ENCODE peak calls at places on chromosome 14, in seven cellular contexts. S, G, D, Q, P, B and E are unnamed samples.

GRCh38 chr14:81384900-81385299 is 15.2 kb downstream of the STON2 start:
- DNase-seq in S (no peak), G (no peak), D (peak), Q (no peak), P (no peak), B (no peak), E (no peak)

GRCh38 chr14:93029911-93030555 is 85.7 kb downstream of the ITPK1 start:
- DNase-seq in S (no peak), G (no peak), D (no peak), Q (no peak), P (no peak), B (no peak), E (no peak)

GRCh38 chr14:40987481-40987880 is 619.2 kb upstream of the LRFN5 start:
- DNase-seq in S (no peak), G (no peak), D (no peak), Q (no peak), P (no peak), B (no peak), E (no peak)

GRCh38 chr14:91417134-91417982 is at the start of gene CCDC88C:
- DNase-seq in S (peak), G (peak), D (no peak), Q (no peak), P (no peak), B (peak), E (no peak)

GRCh38 chr14:86072134-86072894 is 542.4 kb downstream of the FLRT2 start:
- DNase-seq in S (no peak), G (no peak), D (no peak), Q (no peak), P (no peak), B (no peak), E (no peak)

GRCh38 chr14:35201066-35201465 is 78.7 kb downstream of the PRORP start:
- DNase-seq in S (no peak), G (no peak), D (no peak), Q (no peak), P (no peak), B (no peak), E (no peak)

GRCh38 chr14:99752486-99753121 is 40.6 kb upstream of the EML1 start:
- DNase-seq in S (no peak), G (peak), D (peak), Q (no peak), P (peak), B (no peak), E (no peak)

GRCh38 chr14:35299708-35300107 is 7.5 kb downstream of the PSMA6 start:
- DNase-seq in S (no peak), G (no peak), D (no peak), Q (no peak), P (no peak), B (no peak), E (no peak)

GRCh38 chr14:91177073-91177796 is 63.4 kb downstream of the DGLUCY start:
- DNase-seq in S (peak), G (peak), D (peak), Q (peak), P (peak), B (peak), E (peak)

GRCh38 chr14:69726761-69727511 is 40.0 kb upstream of the SRSF5 start:
- DNase-seq in S (peak), G (peak), D (no peak), Q (no peak), P (peak), B (peak), E (no peak)
- H3K4me3 ChIP-seq in S (peak), G (no peak), D (peak), Q (peak), P (peak), B (peak), E (peak)

GRCh38 chr14:79278286-79278797 is 933.0 kb downstream of the DIO2 start:
- DNase-seq in S (no peak), G (peak), D (no peak), Q (no peak), P (no peak), B (no peak), E (no peak)
- H3K4me3 ChIP-seq in S (peak), G (no peak), D (peak), Q (peak), P (peak), B (peak), E (peak)

DNA sequence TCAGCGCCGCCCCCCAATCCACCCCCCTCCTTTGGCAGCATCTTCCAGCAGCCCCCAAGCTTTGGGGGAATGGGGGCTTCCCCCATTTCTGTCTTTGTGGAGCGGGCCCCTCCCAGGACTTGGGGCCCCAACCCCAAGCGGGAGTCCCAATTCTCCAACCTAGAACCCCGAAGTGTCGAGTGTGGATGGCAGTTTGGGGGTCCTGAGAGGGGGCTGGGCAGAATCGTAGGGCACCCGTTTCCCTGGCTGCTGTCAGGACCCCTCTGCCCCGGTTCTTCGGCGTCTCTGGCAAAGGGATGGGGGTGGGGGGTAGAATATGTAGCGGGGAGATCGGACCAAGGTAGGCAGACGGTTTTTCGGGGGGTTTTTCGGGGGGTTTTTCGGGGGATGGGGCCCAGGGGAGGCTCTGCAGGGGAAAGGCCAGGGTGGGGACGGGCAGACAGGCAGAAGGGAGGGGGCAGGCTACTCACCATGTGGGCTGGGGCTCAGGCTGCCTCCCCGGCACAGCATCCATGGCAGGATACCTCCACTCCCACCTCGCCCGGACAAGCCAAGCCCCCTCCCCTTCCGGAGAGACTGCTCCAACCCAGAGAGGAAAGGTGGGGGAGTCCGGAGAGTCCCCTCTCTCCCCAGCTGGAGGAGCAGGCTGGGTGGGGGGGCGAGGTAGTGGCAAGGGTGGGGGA is 739 bp downstream of the JPH4 start:
- DNase-seq in S (no peak), G (no peak), D (no peak), Q (no peak), P (no peak), B (no peak), E (no peak)
- H3K4me3 ChIP-seq in S (no peak), G (no peak), D (no peak), Q (peak), P (no peak), B (peak), E (no peak)

DNA sequence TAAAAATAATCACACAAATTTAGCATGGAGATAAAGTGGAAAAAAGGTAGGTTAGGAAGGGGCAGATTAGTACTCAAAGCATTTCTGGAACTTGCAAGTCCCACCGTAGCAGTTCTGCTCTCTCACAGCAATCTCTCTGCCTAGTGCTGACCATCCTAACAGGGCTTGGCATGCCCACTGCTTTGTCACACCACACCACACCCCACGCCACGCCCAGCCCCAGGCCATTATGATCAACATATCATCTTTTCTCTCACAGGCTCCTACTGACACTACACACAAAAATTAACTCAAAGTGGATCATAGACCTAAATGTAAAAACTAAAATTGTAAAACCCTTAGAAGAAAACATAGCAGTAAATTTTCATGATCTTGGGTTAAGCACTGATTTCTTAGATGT is 273.7 kb downstream of the DAD1 start:
- DNase-seq in S (no peak), G (no peak), D (no peak), Q (no peak), P (no peak), B (no peak), E (no peak)
- H3K4me3 ChIP-seq in S (no peak), G (no peak), D (no peak), Q (no peak), P (no peak), B (no peak), E (no peak)

DNA sequence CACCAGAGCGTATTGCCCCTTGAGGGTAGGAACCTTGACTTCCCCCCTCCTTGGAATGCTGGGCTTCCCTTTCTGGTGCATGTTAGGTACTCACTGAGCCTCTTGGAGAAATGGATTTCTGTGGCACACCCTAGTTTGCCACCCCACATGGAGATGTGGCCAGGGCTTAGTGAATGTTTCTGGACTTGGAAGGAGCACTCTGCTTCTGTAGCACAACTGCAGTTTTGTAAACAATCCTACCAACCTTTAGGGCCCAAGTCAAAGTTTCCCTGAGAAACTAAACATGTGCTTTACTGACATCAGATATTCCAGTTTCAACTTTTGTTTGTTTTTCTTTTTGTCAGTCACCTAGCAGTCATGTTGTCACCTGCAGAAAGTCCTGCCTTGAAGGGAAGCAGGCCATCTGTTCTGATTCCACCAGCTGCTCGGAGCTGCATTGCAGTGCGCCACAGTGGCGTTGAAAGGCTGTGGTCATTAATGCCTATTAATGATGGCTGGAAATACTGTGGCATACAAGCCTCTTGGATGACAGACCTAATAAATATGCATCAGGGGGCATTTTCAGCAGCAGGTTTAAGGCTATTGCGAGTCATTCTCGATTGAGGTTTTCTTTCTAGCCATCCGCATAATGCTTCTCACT is 7.7 kb downstream of the PELI2 start:
- DNase-seq in S (no peak), G (no peak), D (no peak), Q (no peak), P (no peak), B (no peak), E (no peak)
- H3K4me3 ChIP-seq in S (no peak), G (no peak), D (no peak), Q (no peak), P (no peak), B (no peak), E (no peak)

GRCh38 chr14:105061428-105062047 is 3.7 kb downstream of the GPR132 start:
- DNase-seq in S (peak), G (peak), D (no peak), Q (no peak), P (no peak), B (peak), E (no peak)

GRCh38 chr14:105059035-105059916 is 6.0 kb downstream of the GPR132 start:
- DNase-seq in S (no peak), G (no peak), D (no peak), Q (no peak), P (no peak), B (no peak), E (no peak)

GRCh38 chr14:105062048-105062433 is 3.2 kb downstream of the GPR132 start:
- DNase-seq in S (no peak), G (no peak), D (no peak), Q (no peak), P (no peak), B (peak), E (no peak)

GRCh38 chr14:105059917-105060565 is 5.2 kb downstream of the GPR132 start:
- DNase-seq in S (no peak), G (no peak), D (no peak), Q (no peak), P (no peak), B (no peak), E (no peak)

DNA sequence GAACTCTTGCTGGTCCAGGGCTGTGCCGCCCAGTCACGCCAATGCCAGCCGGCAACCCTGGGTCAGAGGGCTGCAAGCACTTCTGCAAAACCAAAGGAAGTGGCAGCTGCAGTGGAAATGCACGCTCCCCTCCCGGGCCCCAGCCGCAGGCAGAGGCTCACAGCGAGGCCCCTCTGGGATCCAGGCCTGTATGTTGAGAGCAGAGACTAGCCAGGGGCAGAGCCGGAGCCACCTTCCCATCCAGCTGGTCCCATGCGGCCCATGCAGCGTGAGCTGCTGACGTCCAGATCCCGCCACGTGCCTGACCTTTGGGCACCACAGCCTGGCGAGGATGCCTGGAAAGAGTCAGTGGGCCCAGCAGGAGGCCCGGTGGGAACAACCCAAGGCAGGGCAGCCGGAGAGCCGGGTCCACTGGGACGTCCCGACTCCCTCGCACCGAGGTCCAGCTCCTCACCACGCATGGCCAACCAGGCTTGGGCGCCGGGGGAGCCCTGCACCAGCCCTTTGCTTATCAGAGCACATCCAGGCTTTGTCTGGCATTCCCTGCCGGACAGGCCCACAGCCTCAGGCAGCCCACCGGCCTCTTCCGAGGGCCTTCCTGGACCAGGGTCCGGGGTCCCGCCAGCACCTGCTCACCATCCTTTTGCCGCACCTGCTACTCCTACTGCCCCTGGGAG is 4.3 kb downstream of the GPR132 start:
- DNase-seq in S (peak), G (peak), D (no peak), Q (no peak), P (no peak), B (no peak), E (no peak)
- H3K4me3 ChIP-seq in S (no peak), G (no peak), D (no peak), Q (no peak), P (no peak), B (no peak), E (no peak)

GRCh38 chr14:68787235-68787727 is 5.6 kb downstream of the ZFP36L1 start:
- DNase-seq in S (peak), G (peak), D (no peak), Q (no peak), P (peak), B (peak), E (no peak)
- H3K4me3 ChIP-seq in S (no peak), G (no peak), D (peak), Q (no peak), P (peak), B (peak), E (peak)

GRCh38 chr14:24177041-24177825 is 5.4 kb downstream of the REC8 start:
- DNase-seq in S (no peak), G (no peak), D (no peak), Q (no peak), P (no peak), B (no peak), E (no peak)
- H3K4me3 ChIP-seq in S (no peak), G (no peak), D (no peak), Q (no peak), P (no peak), B (no peak), E (no peak)

DNA sequence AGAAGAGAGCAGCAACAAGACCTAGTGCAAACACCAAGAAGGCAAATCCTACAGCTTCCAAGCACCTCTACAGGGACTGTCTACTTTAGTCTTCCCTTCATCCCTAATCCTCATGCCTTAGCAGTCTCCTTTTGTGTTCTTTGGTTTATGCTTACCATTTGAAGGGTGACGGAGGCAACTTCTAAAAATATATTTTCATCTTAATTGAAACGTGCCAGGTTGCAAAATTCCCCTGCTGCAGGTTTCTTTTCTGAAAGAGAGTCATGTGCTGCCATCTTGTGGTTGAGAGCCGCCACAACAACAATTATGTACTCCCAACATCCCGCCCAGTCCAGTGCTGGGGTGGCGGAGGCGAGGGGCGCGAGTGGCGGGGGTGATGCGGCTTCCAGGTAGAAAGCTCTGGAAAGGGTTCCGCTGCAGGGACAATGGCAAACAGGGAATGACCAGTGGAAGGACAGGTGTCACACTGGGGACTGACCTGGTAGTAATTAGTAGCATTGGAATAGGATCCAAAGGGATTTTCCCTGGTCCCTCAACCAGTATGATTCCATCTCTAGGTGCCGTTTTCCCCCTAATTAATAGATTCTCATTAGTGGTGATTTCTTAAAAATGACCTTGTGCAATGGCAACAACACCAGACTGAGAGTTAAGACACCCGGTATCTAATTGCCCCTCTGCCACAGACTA is 80.3 kb upstream of the GNG2 start:
- DNase-seq in S (peak), G (peak), D (no peak), Q (peak), P (peak), B (peak), E (no peak)
- H3K4me3 ChIP-seq in S (no peak), G (no peak), D (no peak), Q (no peak), P (no peak), B (no peak), E (no peak)